ENCODE peak calls at places on chromosome 5, in seven cellular contexts. One of them, this sample, is unnamed.
A peak's percentile ranks its signal among the peaks of the same experiment; 100 is the strongest.

GRCh38 chr5:37738057-37738691 is 101.7 kb downstream of the GDNF start:
- DNase-seq in IMR-90: peak; percentile 93
- DNase-seq in psoas muscle: no peak
- DNase-seq in heart left ventricle: no peak
- DNase-seq in astrocyte: peak; percentile 92
- DNase-seq in CD8-positive, alpha-beta T cell: no peak
- DNase-seq in HCT116: peak; percentile 59
- DNase-seq in this sample: peak; percentile 91

GRCh38 chr5:107248065-107248695 is 422.6 kb downstream of the EFNA5 start:
- DNase-seq in IMR-90: peak; percentile 29
- DNase-seq in psoas muscle: peak; percentile 40
- DNase-seq in heart left ventricle: peak; percentile 11
- DNase-seq in astrocyte: no peak
- DNase-seq in CD8-positive, alpha-beta T cell: peak; percentile 3
- DNase-seq in HCT116: peak; percentile 53
- DNase-seq in this sample: peak; percentile 22

GRCh38 chr5:71533614-71534013 is 53.5 kb upstream of the MCCC2 start:
- DNase-seq in IMR-90: peak; percentile 38
- DNase-seq in psoas muscle: no peak
- DNase-seq in heart left ventricle: no peak
- DNase-seq in astrocyte: no peak
- DNase-seq in CD8-positive, alpha-beta T cell: no peak
- DNase-seq in HCT116: peak; percentile 15
- DNase-seq in this sample: peak; percentile 27

GRCh38 chr5:38636626-38637025 is 80.2 kb upstream of the LIFR start:
- DNase-seq in IMR-90: no peak
- DNase-seq in psoas muscle: no peak
- DNase-seq in heart left ventricle: no peak
- DNase-seq in astrocyte: no peak
- DNase-seq in CD8-positive, alpha-beta T cell: no peak
- DNase-seq in HCT116: peak; percentile 57
- DNase-seq in this sample: no peak

GRCh38 chr5:53874409-53874808 is 314.0 kb downstream of the NDUFS4 start:
- DNase-seq in IMR-90: no peak
- DNase-seq in psoas muscle: no peak
- DNase-seq in heart left ventricle: no peak
- DNase-seq in astrocyte: no peak
- DNase-seq in CD8-positive, alpha-beta T cell: no peak
- DNase-seq in HCT116: no peak
- DNase-seq in this sample: no peak

GRCh38 chr5:42655982-42656660 is 100.5 kb upstream of the CCDC152 start:
- DNase-seq in IMR-90: no peak
- DNase-seq in psoas muscle: no peak
- DNase-seq in heart left ventricle: no peak
- DNase-seq in astrocyte: no peak
- DNase-seq in CD8-positive, alpha-beta T cell: no peak
- DNase-seq in HCT116: no peak
- DNase-seq in this sample: no peak

GRCh38 chr5:140216468-140217074 is 41.6 kb downstream of the CYSTM1 start:
- DNase-seq in IMR-90: no peak
- DNase-seq in psoas muscle: no peak
- DNase-seq in heart left ventricle: no peak
- DNase-seq in astrocyte: no peak
- DNase-seq in CD8-positive, alpha-beta T cell: no peak
- DNase-seq in HCT116: no peak
- DNase-seq in this sample: no peak

GRCh38 chr5:148542812-148543211 is 111.5 kb downstream of the HTR4 start:
- DNase-seq in IMR-90: peak; percentile 4
- DNase-seq in psoas muscle: no peak
- DNase-seq in heart left ventricle: no peak
- DNase-seq in astrocyte: peak; percentile 12
- DNase-seq in CD8-positive, alpha-beta T cell: no peak
- DNase-seq in HCT116: no peak
- DNase-seq in this sample: no peak

GRCh38 chr5:89315194-89315593 is 432.2 kb upstream of the MEF2C start:
- DNase-seq in IMR-90: peak; percentile 8
- DNase-seq in psoas muscle: no peak
- DNase-seq in heart left ventricle: no peak
- DNase-seq in astrocyte: peak; percentile 92
- DNase-seq in CD8-positive, alpha-beta T cell: no peak
- DNase-seq in HCT116: no peak
- DNase-seq in this sample: no peak

GRCh38 chr5:75202935-75203334 is 33.7 kb downstream of the ANKRD31 start:
- DNase-seq in IMR-90: no peak
- DNase-seq in psoas muscle: no peak
- DNase-seq in heart left ventricle: no peak
- DNase-seq in astrocyte: no peak
- DNase-seq in CD8-positive, alpha-beta T cell: no peak
- DNase-seq in HCT116: peak; percentile 7
- DNase-seq in this sample: no peak

GRCh38 chr5:56244676-56245075 is 11.5 kb upstream of the ANKRD55 start:
- DNase-seq in IMR-90: no peak
- DNase-seq in psoas muscle: no peak
- DNase-seq in heart left ventricle: no peak
- DNase-seq in astrocyte: no peak
- DNase-seq in CD8-positive, alpha-beta T cell: no peak
- DNase-seq in HCT116: no peak
- DNase-seq in this sample: no peak

GRCh38 chr5:137610598-137610997 is 111.5 kb upstream of the SPOCK1 start:
- DNase-seq in IMR-90: no peak
- DNase-seq in psoas muscle: no peak
- DNase-seq in heart left ventricle: no peak
- DNase-seq in astrocyte: no peak
- DNase-seq in CD8-positive, alpha-beta T cell: no peak
- DNase-seq in HCT116: no peak
- DNase-seq in this sample: no peak

GRCh38 chr5:142542906-142543305 is 143.0 kb downstream of the FGF1 start:
- DNase-seq in IMR-90: peak; percentile 55
- DNase-seq in psoas muscle: no peak
- DNase-seq in heart left ventricle: peak; percentile 49
- DNase-seq in astrocyte: peak; percentile 17
- DNase-seq in CD8-positive, alpha-beta T cell: no peak
- DNase-seq in HCT116: no peak
- DNase-seq in this sample: no peak

GRCh38 chr5:15598294-15598902 is 98.4 kb downstream of the FBXL7 start:
- DNase-seq in IMR-90: no peak
- DNase-seq in psoas muscle: no peak
- DNase-seq in heart left ventricle: no peak
- DNase-seq in astrocyte: no peak
- DNase-seq in CD8-positive, alpha-beta T cell: no peak
- DNase-seq in HCT116: no peak
- DNase-seq in this sample: peak; percentile 4

DNA sequence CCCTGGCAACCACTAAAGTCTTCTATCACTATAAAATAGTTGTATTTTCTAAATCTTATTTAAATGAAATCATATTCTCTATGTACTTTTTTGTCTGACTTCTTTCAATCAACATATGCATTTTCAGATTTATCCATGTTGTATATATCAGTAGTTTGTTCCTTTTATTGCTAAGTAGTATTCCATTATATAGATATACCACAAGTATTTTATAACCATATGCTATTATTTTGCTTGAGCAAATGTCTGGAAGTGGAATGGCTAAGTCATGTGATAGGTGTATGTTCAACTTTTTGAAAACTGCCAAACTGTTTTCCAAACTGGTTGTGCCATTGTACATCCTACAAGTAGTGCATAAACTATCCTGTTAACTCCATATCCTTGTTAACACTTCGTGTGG is 131.1 kb downstream of the CWC27 start:
- DNase-seq in IMR-90: no peak
- DNase-seq in psoas muscle: no peak
- DNase-seq in heart left ventricle: no peak
- DNase-seq in astrocyte: no peak
- DNase-seq in CD8-positive, alpha-beta T cell: no peak
- DNase-seq in HCT116: no peak
- DNase-seq in this sample: no peak
- H3K36me3 ChIP-seq in IMR-90: no peaks in the 10 kb centered on the region
- H3K36me3 ChIP-seq in psoas muscle: no peaks in the 10 kb centered on the region
- H3K36me3 ChIP-seq in heart left ventricle: no peaks in the 10 kb centered on the region
- H3K36me3 ChIP-seq in astrocyte: no peaks in the 10 kb centered on the region
- H3K36me3 ChIP-seq in CD8-positive, alpha-beta T cell: no peaks in the 10 kb centered on the region
- H3K36me3 ChIP-seq in HCT116: no peaks in the 10 kb centered on the region
- H3K36me3 ChIP-seq in this sample: no peaks in the 10 kb centered on the region

GRCh38 chr5:181170996-181171395 is 23.6 kb downstream of the OR2V2 start:
- DNase-seq in IMR-90: peak; percentile 37
- DNase-seq in psoas muscle: no peak
- DNase-seq in heart left ventricle: no peak
- DNase-seq in astrocyte: peak; percentile 77
- DNase-seq in CD8-positive, alpha-beta T cell: no peak
- DNase-seq in HCT116: no peak
- DNase-seq in this sample: no peak

GRCh38 chr5:181171782-181172181 is 24.4 kb downstream of the OR2V2 start:
- DNase-seq in IMR-90: no peak
- DNase-seq in psoas muscle: no peak
- DNase-seq in heart left ventricle: no peak
- DNase-seq in astrocyte: no peak
- DNase-seq in CD8-positive, alpha-beta T cell: no peak
- DNase-seq in HCT116: no peak
- DNase-seq in this sample: no peak

GRCh38 chr5:181173420-181174342 is 26.3 kb downstream of the OR2V2 start:
- DNase-seq in IMR-90: peak; percentile 79
- DNase-seq in psoas muscle: no peak
- DNase-seq in heart left ventricle: no peak
- DNase-seq in astrocyte: peak; percentile 60
- DNase-seq in CD8-positive, alpha-beta T cell: peak; percentile 47
- DNase-seq in HCT116: peak; percentile 86
- DNase-seq in this sample: peak; percentile 95

GRCh38 chr5:181170237-181170830 is 22.9 kb downstream of the OR2V2 start:
- DNase-seq in IMR-90: no peak
- DNase-seq in psoas muscle: no peak
- DNase-seq in heart left ventricle: no peak
- DNase-seq in astrocyte: no peak
- DNase-seq in CD8-positive, alpha-beta T cell: no peak
- DNase-seq in HCT116: no peak
- DNase-seq in this sample: no peak

DNA sequence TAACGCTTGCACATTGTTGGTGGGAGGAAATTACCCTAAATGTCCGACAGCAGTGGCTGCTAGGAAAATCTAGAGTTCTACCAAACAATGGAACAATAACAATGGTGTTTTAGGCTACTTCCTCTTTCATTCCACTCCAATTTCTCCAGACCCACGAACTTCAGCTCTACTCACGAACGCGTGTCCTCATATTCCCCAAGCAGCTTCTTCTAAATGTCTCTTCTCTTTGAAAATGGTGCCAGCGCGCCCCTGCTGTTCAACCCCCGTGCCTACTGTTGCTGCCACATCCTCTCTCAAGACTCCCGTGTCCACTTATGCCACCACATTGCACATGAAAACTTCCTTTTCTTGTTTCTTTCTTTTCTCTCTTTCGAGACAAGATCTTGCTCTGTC is 25.6 kb downstream of the OR2V2 start:
- DNase-seq in IMR-90: no peak
- DNase-seq in psoas muscle: no peak
- DNase-seq in heart left ventricle: no peak
- DNase-seq in astrocyte: no peak
- DNase-seq in CD8-positive, alpha-beta T cell: no peak
- DNase-seq in HCT116: no peak
- DNase-seq in this sample: no peak
- H3K27ac ChIP-seq in IMR-90: no peak overlapping the region
- H3K27ac ChIP-seq in psoas muscle: no peak overlapping the region
- H3K27ac ChIP-seq in heart left ventricle: peak overlapping the region; percentile 14
- H3K27ac ChIP-seq in astrocyte: no peak overlapping the region
- H3K27ac ChIP-seq in CD8-positive, alpha-beta T cell: no peak overlapping the region
- H3K27ac ChIP-seq in HCT116: peak overlapping the region; percentile 71
- H3K27ac ChIP-seq in this sample: peak overlapping the region; percentile 88

GRCh38 chr5:150053231-150053626 is 33.1 kb downstream of the CSF1R start:
- DNase-seq in IMR-90: peak; percentile 85
- DNase-seq in psoas muscle: no peak
- DNase-seq in heart left ventricle: no peak
- DNase-seq in astrocyte: peak; percentile 75
- DNase-seq in CD8-positive, alpha-beta T cell: no peak
- DNase-seq in HCT116: no peak
- DNase-seq in this sample: no peak

GRCh38 chr5:150053695-150054392 is 32.5 kb downstream of the CSF1R start:
- DNase-seq in IMR-90: no peak
- DNase-seq in psoas muscle: no peak
- DNase-seq in heart left ventricle: no peak
- DNase-seq in astrocyte: no peak
- DNase-seq in CD8-positive, alpha-beta T cell: no peak
- DNase-seq in HCT116: no peak
- DNase-seq in this sample: no peak

GRCh38 chr5:150051657-150052195 is 34.6 kb downstream of the CSF1R start:
- DNase-seq in IMR-90: no peak
- DNase-seq in psoas muscle: no peak
- DNase-seq in heart left ventricle: no peak
- DNase-seq in astrocyte: no peak
- DNase-seq in CD8-positive, alpha-beta T cell: no peak
- DNase-seq in HCT116: no peak
- DNase-seq in this sample: no peak

GRCh38 chr5:150054569-150054968 is 31.8 kb downstream of the CSF1R start:
- DNase-seq in IMR-90: no peak
- DNase-seq in psoas muscle: no peak
- DNase-seq in heart left ventricle: no peak
- DNase-seq in astrocyte: no peak
- DNase-seq in CD8-positive, alpha-beta T cell: no peak
- DNase-seq in HCT116: no peak
- DNase-seq in this sample: no peak

DNA sequence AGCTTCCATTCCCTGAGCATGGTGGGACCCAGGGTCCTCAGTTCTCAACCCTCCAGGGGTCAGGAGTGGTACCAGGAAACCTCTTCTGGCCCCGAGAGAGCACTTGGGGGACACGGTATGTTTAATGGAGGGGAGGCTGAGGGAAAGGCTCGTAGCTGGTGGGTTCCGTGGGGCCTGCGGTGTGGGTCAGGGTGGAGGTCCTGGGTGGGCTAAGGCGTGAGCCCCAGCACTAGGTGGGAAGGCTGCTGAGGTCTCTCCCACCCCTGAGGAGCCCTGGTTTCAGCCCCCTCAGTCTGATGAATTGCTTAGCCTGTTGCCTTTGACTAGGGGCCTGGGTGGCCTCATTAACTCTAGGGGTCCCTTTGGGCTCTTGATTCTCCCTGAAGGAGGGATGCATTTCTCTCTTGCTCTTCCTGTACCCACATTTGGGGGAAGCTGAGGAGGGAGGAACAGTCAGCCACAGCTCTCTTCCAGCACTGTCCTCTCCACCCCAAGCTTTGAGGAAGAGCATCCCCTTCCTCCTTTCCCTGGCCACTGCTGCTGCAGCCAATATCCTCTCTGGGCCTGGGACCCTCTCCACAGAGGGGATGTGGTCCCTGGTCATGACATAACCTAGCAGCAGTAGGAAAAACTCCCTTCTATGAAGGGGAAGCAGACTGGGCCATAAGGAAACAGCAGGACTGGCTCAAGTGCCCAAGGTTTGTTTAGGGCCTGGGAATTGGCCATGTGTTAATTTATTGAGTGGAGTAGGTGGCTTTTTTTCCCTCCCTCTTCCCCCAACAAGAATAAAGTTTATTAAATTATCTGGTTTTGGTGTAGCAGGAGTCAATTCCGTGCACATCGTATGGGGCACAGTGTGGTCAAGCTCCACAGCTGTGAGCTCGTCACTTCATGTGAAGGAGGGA is 33.8 kb downstream of the CSF1R start:
- DNase-seq in IMR-90: no peak
- DNase-seq in psoas muscle: no peak
- DNase-seq in heart left ventricle: no peak
- DNase-seq in astrocyte: no peak
- DNase-seq in CD8-positive, alpha-beta T cell: no peak
- DNase-seq in HCT116: no peak
- DNase-seq in this sample: no peak
- H3K36me3 ChIP-seq in IMR-90: peaks cover 65% of the 10 kb centered on the region
- H3K36me3 ChIP-seq in psoas muscle: peaks cover 89% of the 10 kb centered on the region
- H3K36me3 ChIP-seq in heart left ventricle: peaks cover 99% of the 10 kb centered on the region
- H3K36me3 ChIP-seq in astrocyte: peaks cover 48% of the 10 kb centered on the region
- H3K36me3 ChIP-seq in CD8-positive, alpha-beta T cell: peaks cover 56% of the 10 kb centered on the region
- H3K36me3 ChIP-seq in HCT116: peaks cover 44% of the 10 kb centered on the region
- H3K36me3 ChIP-seq in this sample: peaks cover 14% of the 10 kb centered on the region

GRCh38 chr5:172906888-172907287 is 52.3 kb upstream of the RPL26L1 start:
- DNase-seq in IMR-90: no peak
- DNase-seq in psoas muscle: no peak
- DNase-seq in heart left ventricle: no peak
- DNase-seq in astrocyte: no peak
- DNase-seq in CD8-positive, alpha-beta T cell: no peak
- DNase-seq in HCT116: no peak
- DNase-seq in this sample: no peak
- H3K27ac ChIP-seq in IMR-90: peak overlapping the region; percentile 65
- H3K27ac ChIP-seq in psoas muscle: no peak overlapping the region
- H3K27ac ChIP-seq in heart left ventricle: peak overlapping the region; percentile 92
- H3K27ac ChIP-seq in astrocyte: peak overlapping the region; percentile 100
- H3K27ac ChIP-seq in CD8-positive, alpha-beta T cell: no peak overlapping the region
- H3K27ac ChIP-seq in HCT116: no peak overlapping the region
- H3K27ac ChIP-seq in this sample: peak overlapping the region; percentile 75